ENCODE peak calls at places on chromosomes 12 and 14, in four cellular contexts. R is HepG2, Q is GM23248, G is mammary epithelial cell. O is an unnamed sample.

GRCh38 chr12:5003025-5003666 is 40.5 kb upstream of the KCNA5 start:
- DNase-seq in G (peak; percentile 41), R (peak; percentile 33), Q (peak; percentile 81), O (peak; percentile 86)

GRCh38 chr14:79111963-79112362 is 941.8 kb downstream of the NRXN3 start:
- DNase-seq in R (no peak), G (no peak), Q (peak; percentile 3), O (no peak)

GRCh38 chr14:75333523-75334190 is 55.0 kb downstream of the FOS start:
- DNase-seq in G (no peak), Q (no peak), R (no peak), O (peak; percentile 37)

GRCh38 chr12:5433081-5433839 is 1.4 kb downstream of the NTF3 start:
- DNase-seq in R (no peak), G (no peak), Q (peak; percentile 44), O (peak; percentile 86)

GRCh38 chr12:98896938-98897337 is 251.8 kb downstream of the APAF1 start:
- DNase-seq in Q (peak; percentile 13), R (no peak), G (no peak), O (no peak)

GRCh38 chr12:11771895-11772502 is 122.5 kb downstream of the ETV6 start:
- DNase-seq in G (peak; percentile 85), Q (no peak), R (no peak), O (peak; percentile 55)

GRCh38 chr14:67554341-67554740 is 21.3 kb downstream of the PLEKHH1 start:
- DNase-seq in Q (no peak), R (no peak), G (no peak), O (no peak)

GRCh38 chr12:108833757-108834472 is 23.5 kb downstream of the SSH1 start:
- DNase-seq in R (no peak), G (peak; percentile 44), Q (peak; percentile 80), O (no peak)

GRCh38 chr14:61331992-61332657 is 10.7 kb downstream of the PRKCH start:
- DNase-seq in R (no peak), Q (no peak), G (no peak), O (no peak)

GRCh38 chr14:61334197-61334701 is 12.9 kb downstream of the PRKCH start:
- DNase-seq in G (no peak), Q (no peak), R (no peak), O (no peak)

GRCh38 chr14:61330511-61330910 is 9.1 kb downstream of the PRKCH start:
- DNase-seq in Q (no peak), G (no peak), R (no peak), O (no peak)

GRCh38 chr14:61335049-61335448 is 13.7 kb downstream of the PRKCH start:
- DNase-seq in G (no peak), R (no peak), Q (no peak), O (no peak)

DNA sequence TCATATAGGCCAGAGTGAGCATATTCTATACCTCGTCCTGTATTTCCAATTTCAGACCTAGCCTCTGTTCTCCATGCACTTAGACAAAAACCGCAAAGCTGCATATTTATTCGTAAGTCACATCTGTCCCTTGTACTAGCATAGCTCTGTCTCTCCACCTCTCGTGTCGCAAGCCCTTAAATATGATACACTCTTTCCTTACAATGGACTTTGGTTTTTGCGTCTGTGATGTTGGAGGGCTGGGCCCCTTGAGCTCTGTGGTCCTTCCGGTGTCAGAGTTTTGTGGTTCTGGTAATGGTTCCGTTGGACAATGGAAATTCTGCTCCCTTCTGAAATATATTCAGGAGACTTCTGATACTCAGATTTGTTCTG is 11.3 kb downstream of the PRKCH start:
- DNase-seq in Q (no peak), G (no peak), R (peak; percentile 27), O (no peak)
- H3K4me1 ChIP-seq in Q (no peaks in the 10 kb centered on the region), G (no peaks in the 10 kb centered on the region), R (peaks cover 11% of the 10 kb centered on the region), O (no peaks in the 10 kb centered on the region)

DNA sequence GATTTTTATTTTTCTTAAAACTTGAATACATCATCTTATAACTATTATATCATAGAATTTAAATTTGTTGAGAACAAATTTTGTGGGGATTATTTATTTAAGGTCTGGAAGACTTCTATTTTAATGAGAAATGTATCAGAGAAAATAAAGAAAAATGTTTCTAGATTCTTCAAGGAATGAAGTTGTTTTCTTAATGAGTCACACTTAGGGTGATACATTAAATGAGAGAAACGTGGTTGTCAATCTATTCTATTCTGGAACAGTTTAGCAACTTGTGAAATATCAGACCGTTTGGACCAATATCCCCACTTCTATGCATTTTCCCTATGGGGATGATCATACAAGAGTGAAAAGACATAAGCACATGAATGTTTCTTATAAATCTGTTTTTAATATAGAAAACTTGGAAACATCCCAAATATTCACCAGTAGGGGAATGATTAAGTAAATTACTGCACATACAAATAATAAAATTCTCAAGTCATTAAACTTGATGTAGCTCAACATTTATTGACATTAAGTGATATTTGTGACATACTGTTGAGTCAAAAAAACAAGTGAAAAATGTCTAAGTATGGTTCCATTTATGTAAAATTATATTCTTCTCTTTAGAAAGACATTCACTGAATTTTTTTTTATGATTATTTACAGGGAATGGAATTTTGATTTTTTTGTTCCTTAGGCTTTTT is 88.4 kb downstream of the E2F7 start:
- DNase-seq in Q (peak; percentile 10), R (no peak), G (peak; percentile 19), O (no peak)
- H2AFZ ChIP-seq in Q (no peak overlapping the region), R (no peak overlapping the region), G (no peak overlapping the region), O (no peak overlapping the region)

DNA sequence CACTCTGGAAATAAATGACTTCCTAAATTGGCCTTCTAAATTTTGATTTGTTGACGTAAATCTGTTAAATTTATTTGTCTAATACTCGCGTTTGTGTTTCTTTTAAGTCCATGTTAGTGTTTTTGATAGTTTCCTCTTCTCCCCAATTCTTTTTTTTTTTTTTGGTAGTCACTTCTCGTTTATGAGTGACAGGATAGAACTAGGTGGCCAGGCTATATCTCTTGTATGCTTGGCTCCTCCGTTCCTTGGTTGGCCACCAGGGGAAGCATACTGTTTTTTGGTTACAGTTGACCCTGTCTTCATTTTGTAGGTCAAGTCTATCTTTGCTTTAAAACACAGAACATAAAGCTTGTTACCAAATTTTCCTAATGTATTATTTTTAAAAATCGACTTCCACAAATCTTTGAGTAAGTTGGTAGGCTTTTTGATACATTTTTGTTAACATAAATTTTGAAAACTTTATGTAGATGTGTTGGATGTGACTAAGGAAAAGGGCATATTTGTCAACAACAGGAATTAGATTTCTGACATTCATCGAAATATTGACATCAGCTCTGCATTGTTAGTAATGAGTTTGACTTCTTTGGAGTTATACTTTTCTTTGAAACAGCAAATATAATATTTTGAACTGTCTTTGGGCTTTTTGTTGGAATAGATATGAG is 2.2 kb downstream of the RCOR1 start:
- DNase-seq in R (peak; percentile 70), Q (peak; percentile 83), G (peak; percentile 61), O (peak; percentile 93)
- H3K4me2 ChIP-seq in R (peak overlapping the region; percentile 77), Q (peak overlapping the region; percentile 90), G (peak overlapping the region; percentile 78), O (peak overlapping the region; percentile 97)

GRCh38 chr12:123520567-123521474 is 12.7 kb downstream of the RILPL1 start:
- DNase-seq in G (no peak), Q (no peak), R (no peak), O (no peak)

GRCh38 chr12:123526542-123527080 is 6.9 kb downstream of the RILPL1 start:
- DNase-seq in Q (no peak), G (no peak), R (no peak), O (no peak)

GRCh38 chr12:123523518-123523917 is 10.0 kb downstream of the RILPL1 start:
- DNase-seq in G (no peak), Q (no peak), R (no peak), O (no peak)

GRCh38 chr12:123522164-123522563 is 11.4 kb downstream of the RILPL1 start:
- DNase-seq in G (no peak), Q (no peak), R (no peak), O (peak; percentile 65)

DNA sequence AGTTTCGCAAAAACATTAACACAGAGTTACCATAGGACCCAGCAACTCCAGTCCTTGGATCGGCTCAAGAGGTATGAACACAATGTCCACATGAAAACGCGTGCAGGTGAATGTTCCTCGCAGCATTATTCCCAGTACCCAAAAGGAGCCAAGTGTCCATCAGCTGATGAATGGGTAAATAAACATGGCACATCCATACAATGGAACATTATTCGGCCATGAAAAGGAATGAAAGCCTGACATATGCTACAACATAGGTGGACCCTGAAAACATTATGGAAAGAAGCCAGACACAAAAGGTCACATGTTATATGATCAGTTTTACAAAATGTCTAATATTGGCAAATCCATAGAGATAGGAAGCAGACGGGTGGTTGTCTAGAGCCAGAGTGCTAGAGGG is 9.1 kb downstream of the RILPL1 start:
- DNase-seq in R (no peak), G (no peak), Q (no peak), O (no peak)
- H3K4me1 ChIP-seq in R (peaks cover 28% of the 10 kb centered on the region), G (peaks cover 9% of the 10 kb centered on the region), Q (peaks cover 7% of the 10 kb centered on the region), O (peaks cover 8% of the 10 kb centered on the region)

DNA sequence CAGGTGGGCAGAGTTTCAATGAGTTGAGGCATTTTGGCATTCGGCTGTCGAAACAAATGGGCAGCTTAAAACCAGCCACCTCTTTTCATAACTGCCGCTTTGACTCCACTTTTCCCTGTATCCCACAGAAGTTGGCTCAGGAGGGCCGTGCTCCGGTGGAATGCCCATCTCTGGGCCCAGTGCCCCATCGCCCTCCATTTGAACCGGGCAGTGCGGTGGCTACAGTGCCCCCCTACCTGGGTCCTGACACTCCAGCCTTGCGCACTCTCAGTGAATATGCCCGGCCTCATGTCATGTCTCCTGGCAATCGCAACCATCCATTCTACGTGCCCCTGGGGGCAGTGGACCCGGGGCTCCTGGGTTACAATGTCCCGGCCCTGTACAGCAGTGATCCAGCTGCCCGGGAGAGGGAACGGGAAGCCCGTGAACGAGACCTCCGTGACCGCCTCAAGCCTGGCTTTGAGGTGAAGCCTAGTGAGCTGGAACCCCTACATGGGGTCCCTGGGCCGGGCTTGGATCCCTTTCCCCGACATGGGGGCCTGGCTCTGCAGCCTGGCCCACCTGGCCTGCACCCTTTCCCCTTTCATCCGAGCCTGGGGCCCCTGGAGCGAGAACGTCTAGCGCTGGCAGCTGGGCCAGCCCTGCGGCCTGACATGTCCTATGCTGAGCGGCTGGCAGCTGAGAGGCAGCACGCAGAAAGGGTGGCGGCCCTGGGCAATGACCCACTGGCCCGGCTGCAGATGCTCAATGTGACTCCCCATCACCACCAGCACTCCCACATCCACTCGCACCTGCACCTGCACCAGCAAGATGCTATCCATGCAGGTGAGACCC is 5.0 kb upstream of the RNU7-1 start:
- DNase-seq in G (no peak), Q (no peak), R (no peak), O (no peak)
- H2AFZ ChIP-seq in G (peak overlapping the region; percentile 35), Q (no peak overlapping the region), R (no peak overlapping the region), O (no peak overlapping the region)

DNA sequence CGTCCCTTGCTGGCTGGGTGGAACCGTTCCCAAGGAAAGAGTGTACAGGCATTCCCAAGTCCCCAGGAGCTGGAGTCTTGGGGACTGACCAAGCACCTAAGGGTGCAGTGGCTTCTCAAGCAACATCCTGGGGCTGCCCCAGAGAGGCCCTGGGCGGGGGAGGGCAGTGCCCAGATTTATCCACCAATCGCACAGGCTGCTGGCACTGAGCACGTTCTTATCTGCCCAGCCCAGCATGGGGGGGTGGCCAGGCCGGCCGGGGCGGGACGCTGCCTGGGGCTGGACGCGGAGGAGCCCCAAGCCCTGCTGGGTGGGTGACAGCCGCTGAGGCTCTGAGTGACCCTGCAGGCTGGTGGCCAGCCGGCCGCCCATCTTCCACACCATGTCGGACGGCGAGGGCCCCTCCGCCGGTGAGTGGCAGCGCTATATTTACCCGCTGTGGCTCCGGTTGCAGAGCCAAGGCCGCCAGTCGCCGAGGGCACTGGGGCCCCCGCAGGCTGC is 53.4 kb downstream of the CYP46A1 start:
- DNase-seq in G (peak; percentile 44), Q (peak; percentile 66), R (no peak), O (peak; percentile 98)
- H3K4me2 ChIP-seq in G (peak overlapping the region; percentile 76), Q (peak overlapping the region; percentile 32), R (peak overlapping the region; percentile 22), O (peak overlapping the region; percentile 86)

GRCh38 chr12:104784592-104784991 is 173.5 kb downstream of the SLC41A2 start:
- DNase-seq in Q (peak; percentile 13), R (no peak), G (no peak), O (no peak)
- H3K4me1 ChIP-seq in Q (no peaks in the 10 kb centered on the region), R (no peaks in the 10 kb centered on the region), G (no peaks in the 10 kb centered on the region), O (no peaks in the 10 kb centered on the region)